ENCODE peak calls at places on chromosomes 12 and 14, in six cellular contexts. X is HepG2, W is A549, O is GM12878, J is K562, I is upper lobe of left lung. P is an unnamed sample.
A peak's percentile ranks its signal among the peaks of the same experiment; 100 is the strongest.

GRCh38 chr12:22625671-22626251 is 790 bp downstream of the ETNK1 start:
- ATAC-seq in I (peak; percentile 35), J (peak; percentile 64), X (peak; percentile 27), O (peak; percentile 59), W (peak; percentile 54), P (peak; percentile 3)

GRCh38 chr12:6551496-6552139 is 4.2 kb downstream of the IFFO1 start:
- ATAC-seq in O (no peak), W (no peak), I (no peak), X (no peak), J (no peak), P (peak; percentile 51)

GRCh38 chr14:73784065-73784987 is 67.3 kb upstream of the PTGR2 start:
- ATAC-seq in X (no peak), O (peak; percentile 18), W (no peak), J (peak; percentile 7), I (peak; percentile 57), P (peak; percentile 59)

GRCh38 chr14:100346306-100347091 is 23.4 kb downstream of the SLC25A47 start:
- ATAC-seq in J (no peak), X (no peak), I (no peak), O (no peak), W (no peak), P (no peak)

GRCh38 chr12:286531-287300 is 24.1 kb upstream of the SLC6A13 start:
- ATAC-seq in X (no peak), W (no peak), J (no peak), O (no peak), I (no peak), P (no peak)

GRCh38 chr12:65319680-65320193 is 41.3 kb downstream of the MSRB3 start:
- ATAC-seq in O (no peak), W (no peak), J (no peak), X (no peak), I (no peak), P (no peak)

GRCh38 chr14:21168055-21168454 is 12.2 kb upstream of the OR5AU1 start:
- ATAC-seq in O (peak; percentile 29), W (no peak), I (no peak), J (no peak), X (no peak), P (no peak)

GRCh38 chr14:89613260-89614008 is 196.4 kb upstream of the FOXN3 start:
- ATAC-seq in J (no peak), X (no peak), I (no peak), O (peak; percentile 47), W (no peak), P (no peak)

GRCh38 chr12:96195845-96196451 is 1.8 kb downstream of the ELK3 start:
- ATAC-seq in W (no peak), I (no peak), X (no peak), J (peak; percentile 21), O (peak; percentile 6), P (no peak)

GRCh38 chr12:3205742-3206519 is 128.8 kb downstream of the TSPAN9 start:
- ATAC-seq in X (no peak), W (no peak), O (no peak), I (no peak), J (no peak), P (no peak)

GRCh38 chr14:68464716-68465115 is 328.2 kb downstream of the ZFP36L1 start:
- ATAC-seq in W (peak; percentile 74), J (no peak), I (no peak), X (no peak), O (no peak), P (no peak)

GRCh38 chr14:100062602-100063001 is 2.6 kb upstream of the EVL start:
- ATAC-seq in J (no peak), I (no peak), X (no peak), O (peak; percentile 11), W (no peak), P (no peak)

GRCh38 chr14:63986789-63987533 is 134.2 kb downstream of the SYNE2 start:
- ATAC-seq in W (peak; percentile 68), X (no peak), O (no peak), I (no peak), J (no peak), P (peak; percentile 51)

GRCh38 chr12:92078167-92079053 is 67.2 kb downstream of the BTG1 start:
- ATAC-seq in J (peak; percentile 89), I (no peak), X (no peak), W (peak; percentile 70), O (peak; percentile 7), P (peak; percentile 87)

GRCh38 chr14:106831322-106831720 is 1304.9 kb downstream of the TMEM121 start:
- ATAC-seq in J (no peak), X (peak; percentile 53), W (peak; percentile 50), I (peak; percentile 66), O (peak; percentile 88), P (no peak)

GRCh38 chr12:68665016-68665569 is 21.7 kb upstream of the NUP107 start:
- ATAC-seq in W (no peak), J (peak; percentile 68), I (no peak), O (peak; percentile 44), X (peak; percentile 51), P (peak; percentile 34)

GRCh38 chr12:130087222-130087621 is 75.0 kb upstream of the FZD10 start:
- ATAC-seq in O (no peak), W (no peak), J (no peak), I (no peak), X (no peak), P (no peak)

GRCh38 chr14:67457782-67458181 is 30.7 kb downstream of the TMEM229B start:
- ATAC-seq in W (peak; percentile 37), J (no peak), X (peak; percentile 72), O (no peak), I (peak; percentile 59), P (no peak)

GRCh38 chr12:113142886-113143329 is 6.6 kb upstream of the CFAP73 start:
- ATAC-seq in O (no peak), W (no peak), I (no peak), J (no peak), X (no peak), P (peak; percentile 22)

GRCh38 chr12:52633383-52633782 is 15.0 kb upstream of the KRT73 start:
- ATAC-seq in X (no peak), W (no peak), I (no peak), J (no peak), O (no peak), P (no peak)

GRCh38 chr12:17661250-17661649 is 428.7 kb downstream of the RERGL start:
- ATAC-seq in X (no peak), I (no peak), W (no peak), J (no peak), O (no peak), P (no peak)

GRCh38 chr14:90575781-90576180 is 179.0 kb downstream of the CALM1 start:
- ATAC-seq in I (no peak), X (no peak), J (no peak), W (no peak), O (no peak), P (no peak)

GRCh38 chr14:22597771-22598098 is 365 bp upstream of the ABHD4 start:
- ATAC-seq in W (peak; percentile 28), O (peak; percentile 21), J (peak; percentile 12), X (peak; percentile 40), I (no peak), P (no peak)

GRCh38 chr14:37241206-37241605 is 43.5 kb downstream of the MIPOL1 start:
- ATAC-seq in J (no peak), O (no peak), W (no peak), I (no peak), X (no peak), P (no peak)

GRCh38 chr12:54437697-54438096 is 18.6 kb upstream of the ITGA5 start:
- ATAC-seq in X (no peak), W (no peak), J (no peak), I (no peak), O (peak; percentile 62), P (no peak)

GRCh38 chr14:101364503-101365328 is 196.6 kb upstream of the DIO3 start:
- ATAC-seq in W (no peak), I (peak; percentile 57), X (peak; percentile 82), O (no peak), J (no peak), P (peak; percentile 68)

GRCh38 chr12:29110506-29111442 is 38.3 kb upstream of the FAR2 start:
- ATAC-seq in O (peak; percentile 41), X (no peak), I (no peak), J (no peak), W (no peak), P (no peak)

DNA sequence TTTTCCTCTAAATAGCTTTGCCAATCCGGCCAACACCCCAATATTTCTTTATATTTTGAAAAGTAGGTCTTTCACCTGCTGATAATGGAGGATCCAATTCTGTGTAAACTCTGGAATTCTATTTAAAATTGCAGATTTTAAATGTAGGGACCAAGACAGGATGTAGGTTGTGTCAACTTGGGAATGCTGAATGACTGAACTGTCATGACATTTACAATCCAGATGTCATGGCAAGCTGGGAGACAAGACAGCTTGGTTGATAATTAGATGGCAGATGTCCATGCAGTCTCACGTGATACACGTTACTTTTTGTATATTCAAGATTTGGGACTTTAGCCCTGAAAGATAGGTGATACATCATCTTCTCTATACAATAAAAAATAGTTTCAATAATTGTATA is 477.2 kb downstream of the DIO2 start:
- ATAC-seq in O (no peak), J (no peak), W (no peak), X (no peak), I (no peak), P (no peak)
- TF ChIP-seq EP300 in O (no peak), J (no peak), W (no peak), X (no peak), I (no peak), P (no peak)

GRCh38 chr14:52729925-52730707 is at the start of gene STYX:
- ATAC-seq in J (peak; percentile 97), I (peak; percentile 100), O (peak; percentile 98), X (peak; percentile 98), W (peak; percentile 99), P (peak; percentile 99)
- TF ChIP-seq EP300 in J (no peak), I (no peak), O (no peak), X (no peak), W (no peak), P (no peak)

GRCh38 chr14:94164685-94165431 is 9.3 kb upstream of the PPP4R4 start:
- ATAC-seq in O (no peak), J (no peak), W (no peak), I (no peak), X (peak; percentile 10), P (no peak)
- TF ChIP-seq EP300 in O (no peak), J (no peak), W (no peak), I (no peak), X (no peak), P (no peak)

DNA sequence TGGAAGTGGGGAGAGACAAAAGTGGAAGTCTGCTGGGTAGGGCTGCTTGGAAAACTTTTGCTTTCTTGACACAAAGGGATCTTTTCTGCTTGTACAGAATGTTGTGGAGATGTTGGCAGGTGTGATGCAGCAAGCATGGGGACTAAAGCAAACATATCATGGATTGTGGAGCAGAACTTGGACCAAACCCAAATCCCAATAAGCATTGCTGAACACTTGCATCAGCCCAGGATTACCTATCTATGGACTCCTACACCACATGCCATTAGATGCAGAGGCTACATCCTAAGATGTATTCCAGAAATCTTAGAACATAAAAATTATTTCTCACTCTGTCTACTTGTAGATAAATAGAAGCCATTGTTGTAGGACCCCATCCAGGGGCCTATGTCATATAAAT is 44.7 kb upstream of the RERG start:
- ATAC-seq in X (no peak), J (no peak), O (no peak), I (no peak), W (no peak), P (no peak)
- TF ChIP-seq EP300 in X (no peak), J (no peak), O (no peak), I (no peak), W (no peak), P (no peak)